ENCODE peak calls at places on chromosome 4, in five cellular contexts. One of them, this sample, is unnamed.
A peak's percentile ranks its signal among the peaks of the same experiment; 100 is the strongest.

GRCh38 chr4:188934320-188934975 is 795.2 kb downstream of the TRIML1 start:
- DNase-seq in activated naive CD4-positive, alpha-beta T cell treated with anti-CD3 and anti-CD28 coated beads for 36 hours: no peak
- DNase-seq in PC-3: peak; percentile 17
- DNase-seq in Right ventricle myocardium inferior: no peak
- DNase-seq in kidney tubule cell: peak; percentile 78
- DNase-seq in this sample: no peak

GRCh38 chr4:95358320-95358889 is 190.4 kb downstream of the UNC5C start:
- DNase-seq in PC-3: no peak
- DNase-seq in Right ventricle myocardium inferior: no peak
- DNase-seq in activated naive CD4-positive, alpha-beta T cell treated with anti-CD3 and anti-CD28 coated beads for 36 hours: no peak
- DNase-seq in kidney tubule cell: peak; percentile 66
- DNase-seq in this sample: no peak

GRCh38 chr4:158162637-158163036 is 10.2 kb downstream of the GASK1B start:
- DNase-seq in PC-3: no peak
- DNase-seq in kidney tubule cell: peak; percentile 87
- DNase-seq in Right ventricle myocardium inferior: no peak
- DNase-seq in activated naive CD4-positive, alpha-beta T cell treated with anti-CD3 and anti-CD28 coated beads for 36 hours: no peak
- DNase-seq in this sample: no peak

GRCh38 chr4:5824635-5825034 is 68.3 kb downstream of the CRMP1 start:
- DNase-seq in activated naive CD4-positive, alpha-beta T cell treated with anti-CD3 and anti-CD28 coated beads for 36 hours: peak; percentile 15
- DNase-seq in Right ventricle myocardium inferior: no peak
- DNase-seq in kidney tubule cell: peak; percentile 40
- DNase-seq in PC-3: peak; percentile 55
- DNase-seq in this sample: no peak

GRCh38 chr4:88865466-88865865 is 167.8 kb upstream of the NAP1L5 start:
- DNase-seq in activated naive CD4-positive, alpha-beta T cell treated with anti-CD3 and anti-CD28 coated beads for 36 hours: no peak
- DNase-seq in PC-3: no peak
- DNase-seq in kidney tubule cell: no peak
- DNase-seq in Right ventricle myocardium inferior: no peak
- DNase-seq in this sample: no peak

GRCh38 chr4:139568206-139568969 is 12.4 kb upstream of the SETD7 start:
- DNase-seq in activated naive CD4-positive, alpha-beta T cell treated with anti-CD3 and anti-CD28 coated beads for 36 hours: no peak
- DNase-seq in PC-3: no peak
- DNase-seq in Right ventricle myocardium inferior: no peak
- DNase-seq in kidney tubule cell: no peak
- DNase-seq in this sample: peak; percentile 83

GRCh38 chr4:186255122-186255521 is 10.9 kb upstream of the F11 start:
- DNase-seq in activated naive CD4-positive, alpha-beta T cell treated with anti-CD3 and anti-CD28 coated beads for 36 hours: no peak
- DNase-seq in PC-3: no peak
- DNase-seq in Right ventricle myocardium inferior: no peak
- DNase-seq in kidney tubule cell: no peak
- DNase-seq in this sample: no peak

GRCh38 chr4:16082424-16083216 is 1.2 kb downstream of the PROM1 start:
- DNase-seq in activated naive CD4-positive, alpha-beta T cell treated with anti-CD3 and anti-CD28 coated beads for 36 hours: peak; percentile 28
- DNase-seq in kidney tubule cell: peak; percentile 67
- DNase-seq in PC-3: no peak
- DNase-seq in Right ventricle myocardium inferior: peak; percentile 76
- DNase-seq in this sample: no peak

GRCh38 chr4:112519689-112520597 is 4.0 kb upstream of the NEUROG2 start:
- DNase-seq in activated naive CD4-positive, alpha-beta T cell treated with anti-CD3 and anti-CD28 coated beads for 36 hours: peak; percentile 13
- DNase-seq in PC-3: no peak
- DNase-seq in kidney tubule cell: no peak
- DNase-seq in Right ventricle myocardium inferior: no peak
- DNase-seq in this sample: no peak

GRCh38 chr4:43047044-43047443 is 154.5 kb downstream of the GRXCR1 start:
- DNase-seq in PC-3: no peak
- DNase-seq in kidney tubule cell: no peak
- DNase-seq in Right ventricle myocardium inferior: no peak
- DNase-seq in activated naive CD4-positive, alpha-beta T cell treated with anti-CD3 and anti-CD28 coated beads for 36 hours: no peak
- DNase-seq in this sample: no peak

GRCh38 chr4:7171191-7171900 is 21.0 kb upstream of the SORCS2 start:
- DNase-seq in Right ventricle myocardium inferior: no peak
- DNase-seq in activated naive CD4-positive, alpha-beta T cell treated with anti-CD3 and anti-CD28 coated beads for 36 hours: peak; percentile 0
- DNase-seq in kidney tubule cell: peak; percentile 64
- DNase-seq in PC-3: no peak
- DNase-seq in this sample: no peak

GRCh38 chr4:26086621-26087068 is 172.6 kb downstream of the SMIM20 start:
- DNase-seq in Right ventricle myocardium inferior: no peak
- DNase-seq in kidney tubule cell: no peak
- DNase-seq in PC-3: no peak
- DNase-seq in activated naive CD4-positive, alpha-beta T cell treated with anti-CD3 and anti-CD28 coated beads for 36 hours: no peak
- DNase-seq in this sample: no peak

GRCh38 chr4:52425751-52426326 is 233.3 kb downstream of the USP46 start:
- DNase-seq in activated naive CD4-positive, alpha-beta T cell treated with anti-CD3 and anti-CD28 coated beads for 36 hours: no peak
- DNase-seq in Right ventricle myocardium inferior: no peak
- DNase-seq in kidney tubule cell: no peak
- DNase-seq in PC-3: peak; percentile 44
- DNase-seq in this sample: no peak

GRCh38 chr4:21811576-21811975 is 137.0 kb downstream of the KCNIP4 start:
- DNase-seq in Right ventricle myocardium inferior: no peak
- DNase-seq in PC-3: peak; percentile 22
- DNase-seq in activated naive CD4-positive, alpha-beta T cell treated with anti-CD3 and anti-CD28 coated beads for 36 hours: no peak
- DNase-seq in kidney tubule cell: peak; percentile 65
- DNase-seq in this sample: no peak

GRCh38 chr4:138190452-138190858 is 51.7 kb downstream of the SLC7A11 start:
- DNase-seq in activated naive CD4-positive, alpha-beta T cell treated with anti-CD3 and anti-CD28 coated beads for 36 hours: no peak
- DNase-seq in kidney tubule cell: no peak
- DNase-seq in Right ventricle myocardium inferior: no peak
- DNase-seq in PC-3: no peak
- DNase-seq in this sample: no peak

GRCh38 chr4:141565379-141566089 is 70.8 kb upstream of the IL15 start:
- DNase-seq in kidney tubule cell: peak; percentile 84
- DNase-seq in Right ventricle myocardium inferior: no peak
- DNase-seq in PC-3: peak; percentile 80
- DNase-seq in activated naive CD4-positive, alpha-beta T cell treated with anti-CD3 and anti-CD28 coated beads for 36 hours: no peak
- DNase-seq in this sample: no peak

GRCh38 chr4:2292679-2293108 is 30.8 kb upstream of the MXD4 start:
- DNase-seq in kidney tubule cell: no peak
- DNase-seq in Right ventricle myocardium inferior: no peak
- DNase-seq in activated naive CD4-positive, alpha-beta T cell treated with anti-CD3 and anti-CD28 coated beads for 36 hours: no peak
- DNase-seq in PC-3: no peak
- DNase-seq in this sample: no peak

GRCh38 chr4:78525559-78525958 is 26.0 kb upstream of the ANXA3 start:
- DNase-seq in kidney tubule cell: peak; percentile 24
- DNase-seq in PC-3: no peak
- DNase-seq in activated naive CD4-positive, alpha-beta T cell treated with anti-CD3 and anti-CD28 coated beads for 36 hours: no peak
- DNase-seq in Right ventricle myocardium inferior: no peak
- DNase-seq in this sample: no peak

GRCh38 chr4:3430524-3430923 is 11.2 kb upstream of the HGFAC start:
- DNase-seq in PC-3: no peak
- DNase-seq in kidney tubule cell: no peak
- DNase-seq in activated naive CD4-positive, alpha-beta T cell treated with anti-CD3 and anti-CD28 coated beads for 36 hours: no peak
- DNase-seq in Right ventricle myocardium inferior: peak; percentile 53
- DNase-seq in this sample: no peak

GRCh38 chr4:122606364-122607043 is 14.4 kb downstream of the IL21 start:
- DNase-seq in activated naive CD4-positive, alpha-beta T cell treated with anti-CD3 and anti-CD28 coated beads for 36 hours: no peak
- DNase-seq in Right ventricle myocardium inferior: no peak
- DNase-seq in kidney tubule cell: no peak
- DNase-seq in PC-3: no peak
- DNase-seq in this sample: no peak

GRCh38 chr4:37675587-37676290 is 10.4 kb downstream of the RELL1 start:
- DNase-seq in Right ventricle myocardium inferior: no peak
- DNase-seq in activated naive CD4-positive, alpha-beta T cell treated with anti-CD3 and anti-CD28 coated beads for 36 hours: peak; percentile 18
- DNase-seq in PC-3: no peak
- DNase-seq in kidney tubule cell: peak; percentile 86
- DNase-seq in this sample: no peak

GRCh38 chr4:14096406-14096965 is 469.0 kb upstream of the BOD1L1 start:
- DNase-seq in Right ventricle myocardium inferior: no peak
- DNase-seq in kidney tubule cell: no peak
- DNase-seq in activated naive CD4-positive, alpha-beta T cell treated with anti-CD3 and anti-CD28 coated beads for 36 hours: no peak
- DNase-seq in PC-3: no peak
- DNase-seq in this sample: no peak

GRCh38 chr4:162343967-162344366 is 180.2 kb upstream of the FSTL5 start:
- DNase-seq in activated naive CD4-positive, alpha-beta T cell treated with anti-CD3 and anti-CD28 coated beads for 36 hours: no peak
- DNase-seq in kidney tubule cell: no peak
- DNase-seq in PC-3: no peak
- DNase-seq in Right ventricle myocardium inferior: no peak
- DNase-seq in this sample: no peak

GRCh38 chr4:101790521-101791188 is at the start of gene BANK1:
- DNase-seq in kidney tubule cell: peak; percentile 78
- DNase-seq in activated naive CD4-positive, alpha-beta T cell treated with anti-CD3 and anti-CD28 coated beads for 36 hours: peak; percentile 14
- DNase-seq in PC-3: peak; percentile 47
- DNase-seq in Right ventricle myocardium inferior: peak; percentile 77
- DNase-seq in this sample: peak; percentile 45

GRCh38 chr4:86630629-86631028 is 36.5 kb downstream of the PTPN13 start:
- DNase-seq in activated naive CD4-positive, alpha-beta T cell treated with anti-CD3 and anti-CD28 coated beads for 36 hours: no peak
- DNase-seq in kidney tubule cell: no peak
- DNase-seq in PC-3: no peak
- DNase-seq in Right ventricle myocardium inferior: no peak
- DNase-seq in this sample: no peak

GRCh38 chr4:55016131-55016530 is 109.3 kb downstream of the KDR start:
- DNase-seq in Right ventricle myocardium inferior: no peak
- DNase-seq in kidney tubule cell: no peak
- DNase-seq in activated naive CD4-positive, alpha-beta T cell treated with anti-CD3 and anti-CD28 coated beads for 36 hours: no peak
- DNase-seq in PC-3: no peak
- DNase-seq in this sample: no peak

GRCh38 chr4:175560628-175561027 is 251.4 kb downstream of the GPM6A start:
- DNase-seq in Right ventricle myocardium inferior: no peak
- DNase-seq in kidney tubule cell: peak; percentile 6
- DNase-seq in PC-3: peak; percentile 68
- DNase-seq in activated naive CD4-positive, alpha-beta T cell treated with anti-CD3 and anti-CD28 coated beads for 36 hours: no peak
- DNase-seq in this sample: peak; percentile 84

GRCh38 chr4:33061727-33062126 is 2341.6 kb downstream of the PCDH7 start:
- DNase-seq in Right ventricle myocardium inferior: no peak
- DNase-seq in activated naive CD4-positive, alpha-beta T cell treated with anti-CD3 and anti-CD28 coated beads for 36 hours: no peak
- DNase-seq in kidney tubule cell: no peak
- DNase-seq in PC-3: no peak
- DNase-seq in this sample: no peak

GRCh38 chr4:85964298-85964697 is 395.6 kb downstream of the MAPK10 start:
- DNase-seq in PC-3: no peak
- DNase-seq in kidney tubule cell: peak; percentile 31
- DNase-seq in Right ventricle myocardium inferior: no peak
- DNase-seq in activated naive CD4-positive, alpha-beta T cell treated with anti-CD3 and anti-CD28 coated beads for 36 hours: no peak
- DNase-seq in this sample: no peak